ENCODE peak calls at places on chromosomes 6 and 20, in seven cellular contexts. L, X, P, H, N, O and W are unnamed samples.

GRCh38 chr6:13156381-13156780 is 172.0 kb downstream of the TBC1D7 start:
- DNase-seq in L (no peak), X (no peak), P (no peak), H (no peak), N (no peak), O (no peak), W (no peak)

GRCh38 chr6:16658661-16659060 is 102.6 kb downstream of the ATXN1 start:
- DNase-seq in L (no peak), X (no peak), P (no peak), H (no peak), N (no peak), O (no peak), W (no peak)

GRCh38 chr6:139262519-139263300 is 29.1 kb downstream of the TXLNB start:
- DNase-seq in L (peak; percentile 50), X (no peak), P (no peak), H (no peak), N (no peak), O (no peak), W (no peak)

GRCh38 chr6:39065561-39065960 is 17.0 kb downstream of the GLP1R start:
- DNase-seq in L (no peak), X (no peak), P (no peak), H (no peak), N (no peak), O (no peak), W (no peak)

GRCh38 chr6:14796974-14797762 is 448.7 kb upstream of the JARID2 start:
- DNase-seq in L (peak; percentile 39), X (no peak), P (peak; percentile 44), H (no peak), N (no peak), O (no peak), W (no peak)

GRCh38 chr20:33679758-33680485 is 5.7 kb upstream of the NECAB3 start:
- DNase-seq in L (no peak), X (no peak), P (no peak), H (no peak), N (no peak), O (no peak), W (no peak)

GRCh38 chr20:47573586-47573985 is 71.9 kb downstream of the NCOA3 start:
- DNase-seq in L (no peak), X (no peak), P (no peak), H (no peak), N (no peak), O (no peak), W (no peak)

GRCh38 chr6:1726341-1726763 is 116.6 kb downstream of the FOXC1 start:
- DNase-seq in L (no peak), X (no peak), P (no peak), H (no peak), N (no peak), O (no peak), W (no peak)

GRCh38 chr20:14599613-14600012 is 262.2 kb upstream of the FLRT3 start:
- DNase-seq in L (no peak), X (no peak), P (no peak), H (no peak), N (no peak), O (no peak), W (no peak)

GRCh38 chr20:46195264-46196038 is 77.3 kb downstream of the CD40 start:
- DNase-seq in L (no peak), X (no peak), P (no peak), H (no peak), N (no peak), O (no peak), W (no peak)

GRCh38 chr6:7264041-7264440 is 49.0 kb downstream of the SSR1 start:
- DNase-seq in L (no peak), X (no peak), P (no peak), H (no peak), N (no peak), O (peak; percentile 50), W (no peak)

GRCh38 chr6:158233214-158233795 is 65.2 kb downstream of the GTF2H5 start:
- DNase-seq in L (no peak), X (no peak), P (no peak), H (no peak), N (no peak), O (no peak), W (no peak)

GRCh38 chr6:105250523-105250922 is 70.7 kb upstream of the POPDC3 start:
- DNase-seq in L (no peak), X (no peak), P (no peak), H (no peak), N (no peak), O (no peak), W (peak; percentile 15)

GRCh38 chr6:167730441-167730840 is 96.3 kb upstream of the AFDN start:
- DNase-seq in L (no peak), X (no peak), P (no peak), H (no peak), N (no peak), O (no peak), W (no peak)

GRCh38 chr20:40961686-40962640 is 66.7 kb upstream of the TOP1 start:
- DNase-seq in L (peak; percentile 7), X (no peak), P (peak; percentile 37), H (no peak), N (no peak), O (no peak), W (peak; percentile 40)

GRCh38 chr6:4640139-4640538 is 136.1 kb upstream of the CDYL start:
- DNase-seq in L (peak; percentile 89), X (no peak), P (no peak), H (no peak), N (no peak), O (no peak), W (peak; percentile 55)

GRCh38 chr6:148414836-148415235 is 72.2 kb downstream of the SASH1 start:
- DNase-seq in L (peak; percentile 68), X (peak; percentile 63), P (peak; percentile 84), H (no peak), N (no peak), O (no peak), W (peak; percentile 68)

GRCh38 chr6:79441222-79441621 is 96.0 kb downstream of the LCA5 start:
- DNase-seq in L (no peak), X (no peak), P (no peak), H (no peak), N (no peak), O (no peak), W (no peak)

GRCh38 chr20:23061713-23062561 is 12.5 kb upstream of the THBD start:
- DNase-seq in L (peak; percentile 57), X (peak; percentile 76), P (peak; percentile 89), H (peak; percentile 22), N (no peak), O (no peak), W (peak; percentile 52)

DNA sequence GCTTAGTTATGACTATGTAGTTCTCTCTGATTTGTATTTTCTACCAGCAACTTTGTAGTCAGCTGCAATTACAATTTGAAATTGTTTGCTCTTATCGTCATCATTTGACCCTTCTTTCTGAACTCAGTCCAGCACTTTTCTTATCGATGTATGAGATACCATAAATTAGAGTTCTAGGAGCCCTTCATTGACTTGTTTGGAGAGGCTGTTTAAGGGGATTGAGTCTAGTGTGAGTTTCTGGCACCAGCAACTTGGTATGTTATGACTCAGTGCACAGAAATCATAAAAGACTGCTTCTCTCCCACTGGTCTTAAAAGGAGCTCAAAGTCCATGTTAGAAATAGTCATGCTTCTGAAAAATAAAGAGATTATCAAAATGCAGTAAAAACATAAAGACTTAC is 190.3 kb downstream of the TENT5A start:
- DNase-seq in L (peak; percentile 89), X (peak; percentile 23), P (peak; percentile 71), H (no peak), N (no peak), O (no peak), W (no peak)
- H3K27ac ChIP-seq in L (no peak overlapping the region), X (no peak overlapping the region), P (no peak overlapping the region), H (no peak overlapping the region), N (no peak overlapping the region), O (no peak overlapping the region), W (no peak overlapping the region)

GRCh38 chr20:3814928-3815495 is 5.3 kb upstream of the AP5S1 start:
- DNase-seq in L (no peak), X (no peak), P (no peak), H (no peak), N (no peak), O (no peak), W (no peak)

GRCh38 chr20:3811421-3812258 is 8.7 kb upstream of the AP5S1 start:
- DNase-seq in L (peak; percentile 99), X (peak; percentile 100), P (peak; percentile 100), H (peak; percentile 100), N (peak; percentile 76), O (peak; percentile 99), W (peak; percentile 97)

GRCh38 chr20:3812975-3813599 is 7.3 kb upstream of the AP5S1 start:
- DNase-seq in L (no peak), X (no peak), P (peak; percentile 37), H (no peak), N (no peak), O (no peak), W (no peak)

GRCh38 chr20:3813758-3814581 is 6.4 kb upstream of the AP5S1 start:
- DNase-seq in L (no peak), X (no peak), P (no peak), H (no peak), N (no peak), O (no peak), W (no peak)

GRCh38 chr20:3812259-3812681 is 8.1 kb upstream of the AP5S1 start:
- DNase-seq in L (no peak), X (no peak), P (no peak), H (no peak), N (no peak), O (no peak), W (no peak)
- H3K27ac ChIP-seq in L (peak overlapping the region; percentile 80), X (peak overlapping the region; percentile 87), P (no peak overlapping the region), H (peak overlapping the region; percentile 94), N (peak overlapping the region; percentile 44), O (peak overlapping the region; percentile 94), W (peak overlapping the region; percentile 100)

GRCh38 chr20:31551163-31551562 is 36.9 kb downstream of the HM13 start:
- DNase-seq in L (no peak), X (no peak), P (no peak), H (no peak), N (no peak), O (no peak), W (no peak)

GRCh38 chr20:31551581-31552081 is 37.4 kb downstream of the HM13 start:
- DNase-seq in L (no peak), X (no peak), P (no peak), H (no peak), N (no peak), O (no peak), W (no peak)

GRCh38 chr20:31559704-31560093 is 45.4 kb upstream of the ID1 start:
- DNase-seq in L (no peak), X (no peak), P (no peak), H (no peak), N (no peak), O (no peak), W (no peak)

GRCh38 chr20:31560094-31560899 is 44.8 kb upstream of the ID1 start:
- DNase-seq in L (peak; percentile 86), X (peak; percentile 69), P (peak; percentile 92), H (peak; percentile 69), N (peak; percentile 42), O (peak; percentile 68), W (peak; percentile 76)

DNA sequence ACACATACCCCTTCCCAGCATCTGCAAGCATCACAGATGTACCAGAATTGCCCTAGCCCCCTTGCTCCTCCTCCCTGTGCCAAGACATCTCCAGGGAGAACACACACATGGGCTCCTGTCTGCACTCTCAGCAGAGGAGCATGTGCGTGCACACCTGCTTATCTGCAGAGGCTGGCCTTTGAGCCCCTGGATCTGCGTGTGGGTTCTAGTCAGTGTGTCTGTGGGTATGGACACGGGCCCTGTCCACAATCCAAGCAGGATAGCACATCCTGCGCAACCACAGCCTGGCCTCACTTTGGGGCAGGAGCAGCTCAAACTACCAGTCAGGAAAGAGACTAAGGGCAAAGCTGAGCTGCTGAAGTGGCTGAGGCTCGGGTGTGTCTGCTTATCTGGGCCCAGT is 41.0 kb downstream of the HM13 start:
- DNase-seq in L (no peak), X (no peak), P (no peak), H (no peak), N (no peak), O (no peak), W (no peak)
- H3K27ac ChIP-seq in L (no peak overlapping the region), X (no peak overlapping the region), P (no peak overlapping the region), H (no peak overlapping the region), N (no peak overlapping the region), O (no peak overlapping the region), W (peak overlapping the region; percentile 49)

GRCh38 chr6:32127409-32127716 is 683 bp downstream of the ATF6B start:
- DNase-seq in L (no peak), X (no peak), P (no peak), H (no peak), N (no peak), O (no peak), W (no peak)
- H3K27ac ChIP-seq in L (peak overlapping the region; percentile 95), X (peak overlapping the region; percentile 78), P (peak overlapping the region; percentile 93), H (peak overlapping the region; percentile 81), N (peak overlapping the region; percentile 79), O (peak overlapping the region; percentile 88), W (peak overlapping the region; percentile 89)